ENCODE peak calls at places on chromosomes 16 and 17, in seven cellular contexts. B is adrenal gland, M is lower leg skin, Q is uterus, D is stomach, J is body of pancreas, W is ovary. E is an unnamed sample.

GRCh38 chr16:89700649-89701424 is 668 bp downstream of the SPATA2L start:
- DNase-seq in B (no peak), M (no peak), Q (peak; percentile 43), D (peak; percentile 76), J (peak; percentile 86), W (peak; percentile 58), E (peak; percentile 33)

GRCh38 chr16:12089492-12090161 is 113.1 kb downstream of the SNX29 start:
- DNase-seq in B (peak; percentile 63), M (no peak), Q (no peak), D (peak; percentile 67), J (peak; percentile 34), W (peak; percentile 59), E (no peak)

GRCh38 chr16:85448557-85449194 is 164.4 kb upstream of the GSE1 start:
- DNase-seq in B (no peak), M (no peak), Q (peak; percentile 47), D (peak; percentile 84), J (peak; percentile 85), W (no peak), E (no peak)

GRCh38 chr16:85420501-85421337 is 192.4 kb upstream of the GSE1 start:
- DNase-seq in B (peak; percentile 49), M (no peak), Q (peak; percentile 35), D (peak; percentile 74), J (peak; percentile 59), W (peak; percentile 64), E (peak; percentile 54)

GRCh38 chr17:45584092-45585036 is 93.8 kb upstream of the PLEKHM1 start:
- DNase-seq in B (peak; percentile 64), M (peak; percentile 45), Q (peak; percentile 23), D (peak; percentile 81), J (peak; percentile 65), W (peak; percentile 50), E (peak; percentile 58)

GRCh38 chr16:4888428-4889135 is 41.3 kb downstream of the UBN1 start:
- DNase-seq in B (no peak), M (no peak), Q (no peak), D (no peak), J (no peak), W (no peak), E (no peak)

GRCh38 chr17:50893183-50893993 is 27.2 kb upstream of the TOB1 start:
- DNase-seq in B (no peak), M (no peak), Q (peak; percentile 79), D (no peak), J (peak; percentile 80), W (no peak), E (no peak)

GRCh38 chr16:85986931-85987749 is 88.2 kb downstream of the IRF8 start:
- DNase-seq in B (no peak), M (no peak), Q (no peak), D (no peak), J (no peak), W (no peak), E (no peak)

GRCh38 chr17:55219939-55220338 is 44.8 kb upstream of the HLF start:
- DNase-seq in B (no peak), M (no peak), Q (no peak), D (no peak), J (no peak), W (no peak), E (no peak)

GRCh38 chr17:28216528-28216927 is 102.5 kb upstream of the TMEM97 start:
- DNase-seq in B (no peak), M (no peak), Q (no peak), D (no peak), J (no peak), W (no peak), E (no peak)

GRCh38 chr16:28977703-28978641 is 3.4 kb downstream of the SPNS1 start:
- DNase-seq in B (no peak), M (no peak), Q (no peak), D (no peak), J (peak; percentile 15), W (no peak), E (no peak)

GRCh38 chr16:67814567-67814966 is 7.9 kb downstream of the TSNAXIP1 start:
- DNase-seq in B (no peak), M (no peak), Q (no peak), D (no peak), J (no peak), W (no peak), E (no peak)

GRCh38 chr17:64205804-64206203 is 57.3 kb downstream of the TEX2 start:
- DNase-seq in B (no peak), M (no peak), Q (no peak), D (no peak), J (no peak), W (no peak), E (no peak)

GRCh38 chr17:64309021-64309420 is 46.0 kb upstream of the TEX2 start:
- DNase-seq in B (no peak), M (no peak), Q (no peak), D (no peak), J (no peak), W (no peak), E (no peak)

GRCh38 chr17:3804503-3804931 is 3.5 kb upstream of the ITGAE start:
- DNase-seq in B (peak; percentile 60), M (no peak), Q (no peak), D (no peak), J (no peak), W (no peak), E (no peak)

GRCh38 chr17:79950711-79951110 is 85.0 kb downstream of the TBC1D16 start:
- DNase-seq in B (peak; percentile 2), M (no peak), Q (no peak), D (no peak), J (peak; percentile 47), W (no peak), E (peak; percentile 3)

GRCh38 chr16:47037396-47037745 is 63.9 kb upstream of the DNAJA2 start:
- DNase-seq in B (peak; percentile 45), M (peak; percentile 19), Q (peak; percentile 45), D (peak; percentile 28), J (peak; percentile 7), W (peak; percentile 61), E (peak; percentile 41)

GRCh38 chr16:468072-468821 is 42.8 kb downstream of the RAB11FIP3 start:
- DNase-seq in B (no peak), M (no peak), Q (no peak), D (no peak), J (no peak), W (no peak), E (no peak)

GRCh38 chr17:32123782-32124181 is 18.5 kb upstream of the RHOT1 start:
- DNase-seq in B (no peak), M (no peak), Q (peak; percentile 29), D (no peak), J (no peak), W (no peak), E (no peak)

GRCh38 chr16:67287960-67288359 is 8.6 kb downstream of the PLEKHG4 start:
- DNase-seq in B (no peak), M (no peak), Q (no peak), D (no peak), J (no peak), W (no peak), E (no peak)

GRCh38 chr17:29341726-29342125 is 47.8 kb upstream of the NUFIP2 start:
- DNase-seq in B (no peak), M (no peak), Q (no peak), D (no peak), J (no peak), W (no peak), E (no peak)

DNA sequence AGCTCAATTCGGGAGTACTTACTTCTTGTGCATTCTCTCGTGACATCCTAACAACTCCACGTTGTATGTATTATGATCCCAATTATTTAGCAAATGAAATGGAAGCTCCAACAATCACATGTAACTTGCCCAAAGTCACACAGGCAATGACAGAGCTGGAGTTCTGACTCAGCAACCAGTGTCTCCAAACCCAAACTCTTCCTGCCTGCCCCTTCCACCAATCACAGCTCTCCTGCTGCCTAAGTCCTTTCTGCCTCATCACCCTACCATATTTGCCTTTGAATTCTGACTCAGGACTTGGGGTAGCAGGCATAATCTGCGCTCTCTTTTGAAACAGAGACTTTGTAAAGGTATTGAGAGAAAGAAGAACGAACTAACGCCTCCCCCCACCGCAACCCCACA is 245.2 kb upstream of the MAF start:
- DNase-seq in B (no peak), M (no peak), Q (no peak), D (no peak), J (no peak), W (no peak), E (no peak)
- TF ChIP-seq POLR2A in B (no peak), M (no peak), Q (no peak), D (no peak), J (no peak), W (no peak), E (no peak)

GRCh38 chr17:77407321-77408277 is 266.8 kb downstream of the SEC14L1 start:
- DNase-seq in B (no peak), M (no peak), Q (peak; percentile 74), D (no peak), J (no peak), W (no peak), E (no peak)

GRCh38 chr17:77405867-77406513 is 265.2 kb downstream of the SEC14L1 start:
- DNase-seq in B (no peak), M (no peak), Q (no peak), D (no peak), J (no peak), W (no peak), E (no peak)

GRCh38 chr17:77408284-77408683 is 267.5 kb downstream of the SEC14L1 start:
- DNase-seq in B (no peak), M (no peak), Q (peak; percentile 74), D (no peak), J (no peak), W (no peak), E (no peak)

GRCh38 chr17:77410470-77410869 is 269.7 kb downstream of the SEC14L1 start:
- DNase-seq in B (no peak), M (no peak), Q (no peak), D (no peak), J (no peak), W (no peak), E (no peak)

GRCh38 chr17:77409282-77410161 is 268.8 kb downstream of the SEC14L1 start:
- DNase-seq in B (no peak), M (no peak), Q (peak; percentile 89), D (peak; percentile 77), J (peak; percentile 50), W (peak; percentile 70), E (peak; percentile 82)
- TF ChIP-seq POLR2A in B (no peak), M (no peak), Q (peak; percentile 35), D (no peak), J (no peak), W (no peak), E (no peak)

DNA sequence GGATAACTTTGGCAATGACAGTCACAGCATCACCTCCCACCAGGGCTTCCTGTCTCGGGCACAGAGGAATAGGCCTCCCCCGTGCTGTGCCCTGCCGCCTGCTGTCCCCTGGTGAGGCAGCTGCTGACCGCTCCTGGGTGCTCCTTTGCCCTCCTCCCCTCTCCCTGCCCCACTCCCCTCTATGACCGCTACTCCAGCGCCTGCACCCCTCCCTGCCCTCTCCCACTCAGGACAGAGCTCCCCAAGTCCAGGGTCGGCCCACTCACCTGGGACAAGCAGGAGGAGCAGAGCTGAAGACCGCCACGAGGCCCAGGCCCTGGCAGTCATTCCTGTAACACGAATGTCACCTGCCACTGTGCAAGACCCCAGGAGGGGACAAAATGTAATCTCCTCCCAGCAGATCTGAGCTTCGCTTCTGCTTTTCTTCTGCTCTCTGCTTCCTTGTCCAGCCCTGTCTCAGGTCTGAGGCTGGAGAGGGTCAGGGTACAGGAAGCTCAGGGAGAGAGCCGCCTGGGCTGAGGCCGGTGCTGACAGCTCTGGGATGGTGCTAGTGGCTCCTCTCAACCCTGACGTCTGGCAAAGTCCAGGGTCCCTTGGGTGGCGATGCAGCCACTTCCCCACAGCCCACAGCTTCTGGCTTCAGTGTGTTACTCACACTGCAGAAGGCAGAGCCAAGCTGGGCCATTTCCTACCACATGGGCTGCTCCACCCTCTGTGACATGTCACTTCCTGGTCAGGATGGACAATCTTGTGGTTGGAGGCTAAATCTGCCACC is at the start of gene CD300C:
- DNase-seq in B (no peak), M (peak; percentile 35), Q (no peak), D (no peak), J (peak; percentile 51), W (no peak), E (peak; percentile 41)
- TF ChIP-seq POLR2A in B (no peak), M (no peak), Q (no peak), D (no peak), J (peak; percentile 14), W (no peak), E (no peak)

GRCh38 chr16:1770328-1771071 is 843 bp downstream of the NME3 start:
- DNase-seq in B (peak; percentile 85), M (no peak), Q (peak; percentile 72), D (peak; percentile 76), J (peak; percentile 84), W (peak; percentile 75), E (peak; percentile 78)
- TF ChIP-seq POLR2A in B (peak; percentile 78), M (no peak), Q (no peak), D (no peak), J (peak; percentile 46), W (peak; percentile 5), E (no peak)

E was measured in heart left ventricle.